ENCODE peak calls at places on chromosomes 6 and 20, in eight cellular contexts. One of them, this sample, is unnamed.

GRCh38 chr6:155880905-155881304 is 425.3 kb upstream of the NOX3 start:
- DNase-seq in A549: no peak
- DNase-seq in activated CD8-positive, alpha-beta memory T cell treated with anti-CD3 and anti-CD28 coated beads for 1 hour: no peak
- DNase-seq in HTR-8/SVneo: peak
- DNase-seq in SHP77: no peak
- DNase-seq in Calu3: no peak
- DNase-seq in stimulated activated CD8-positive, alpha-beta memory T cell treated with anti-CD3 and anti-CD28 coated beads, Interleukin-2, amount 100 ng/mL, for 48 hours: no peak
- DNase-seq in T follicular helper cell: no peak
- DNase-seq in this sample: no peak

GRCh38 chr6:27477318-27478013 is 4.6 kb upstream of the ZNF184 start:
- DNase-seq in A549: no peak
- DNase-seq in activated CD8-positive, alpha-beta memory T cell treated with anti-CD3 and anti-CD28 coated beads for 1 hour: no peak
- DNase-seq in HTR-8/SVneo: no peak
- DNase-seq in SHP77: no peak
- DNase-seq in Calu3: no peak
- DNase-seq in stimulated activated CD8-positive, alpha-beta memory T cell treated with anti-CD3 and anti-CD28 coated beads, Interleukin-2, amount 100 ng/mL, for 48 hours: no peak
- DNase-seq in T follicular helper cell: no peak
- DNase-seq in this sample: no peak

GRCh38 chr6:137309078-137309762 is 90.0 kb upstream of the IFNGR1 start:
- DNase-seq in A549: peak
- DNase-seq in activated CD8-positive, alpha-beta memory T cell treated with anti-CD3 and anti-CD28 coated beads for 1 hour: no peak
- DNase-seq in HTR-8/SVneo: peak
- DNase-seq in SHP77: peak
- DNase-seq in Calu3: peak
- DNase-seq in stimulated activated CD8-positive, alpha-beta memory T cell treated with anti-CD3 and anti-CD28 coated beads, Interleukin-2, amount 100 ng/mL, for 48 hours: no peak
- DNase-seq in T follicular helper cell: peak
- DNase-seq in this sample: peak

GRCh38 chr6:44225579-44226325 is 2.4 kb downstream of the SLC29A1 start:
- DNase-seq in A549: no peak
- DNase-seq in activated CD8-positive, alpha-beta memory T cell treated with anti-CD3 and anti-CD28 coated beads for 1 hour: no peak
- DNase-seq in HTR-8/SVneo: no peak
- DNase-seq in SHP77: no peak
- DNase-seq in Calu3: no peak
- DNase-seq in stimulated activated CD8-positive, alpha-beta memory T cell treated with anti-CD3 and anti-CD28 coated beads, Interleukin-2, amount 100 ng/mL, for 48 hours: no peak
- DNase-seq in T follicular helper cell: no peak
- DNase-seq in this sample: no peak

GRCh38 chr20:49724637-49725606 is 11.2 kb upstream of the B4GALT5 start:
- DNase-seq in A549: no peak
- DNase-seq in activated CD8-positive, alpha-beta memory T cell treated with anti-CD3 and anti-CD28 coated beads for 1 hour: no peak
- DNase-seq in HTR-8/SVneo: peak
- DNase-seq in SHP77: no peak
- DNase-seq in Calu3: peak
- DNase-seq in stimulated activated CD8-positive, alpha-beta memory T cell treated with anti-CD3 and anti-CD28 coated beads, Interleukin-2, amount 100 ng/mL, for 48 hours: no peak
- DNase-seq in T follicular helper cell: no peak
- DNase-seq in this sample: no peak

GRCh38 chr20:13492001-13492480 is 146.7 kb downstream of the TASP1 start:
- DNase-seq in A549: peak
- DNase-seq in activated CD8-positive, alpha-beta memory T cell treated with anti-CD3 and anti-CD28 coated beads for 1 hour: no peak
- DNase-seq in HTR-8/SVneo: peak
- DNase-seq in SHP77: no peak
- DNase-seq in Calu3: peak
- DNase-seq in stimulated activated CD8-positive, alpha-beta memory T cell treated with anti-CD3 and anti-CD28 coated beads, Interleukin-2, amount 100 ng/mL, for 48 hours: no peak
- DNase-seq in T follicular helper cell: no peak
- DNase-seq in this sample: no peak

GRCh38 chr6:149852881-149853280 is 11.3 kb downstream of the LRP11 start:
- DNase-seq in A549: no peak
- DNase-seq in activated CD8-positive, alpha-beta memory T cell treated with anti-CD3 and anti-CD28 coated beads for 1 hour: no peak
- DNase-seq in HTR-8/SVneo: no peak
- DNase-seq in SHP77: no peak
- DNase-seq in Calu3: no peak
- DNase-seq in stimulated activated CD8-positive, alpha-beta memory T cell treated with anti-CD3 and anti-CD28 coated beads, Interleukin-2, amount 100 ng/mL, for 48 hours: no peak
- DNase-seq in T follicular helper cell: no peak
- DNase-seq in this sample: no peak

GRCh38 chr6:149566372-149567193 is at the start of gene GINM1:
- DNase-seq in A549: peak
- DNase-seq in activated CD8-positive, alpha-beta memory T cell treated with anti-CD3 and anti-CD28 coated beads for 1 hour: no peak
- DNase-seq in HTR-8/SVneo: no peak
- DNase-seq in SHP77: peak
- DNase-seq in Calu3: peak
- DNase-seq in stimulated activated CD8-positive, alpha-beta memory T cell treated with anti-CD3 and anti-CD28 coated beads, Interleukin-2, amount 100 ng/mL, for 48 hours: peak
- DNase-seq in T follicular helper cell: peak
- DNase-seq in this sample: peak

GRCh38 chr6:129183681-129184216 is 300.8 kb downstream of the LAMA2 start:
- DNase-seq in A549: no peak
- DNase-seq in activated CD8-positive, alpha-beta memory T cell treated with anti-CD3 and anti-CD28 coated beads for 1 hour: no peak
- DNase-seq in HTR-8/SVneo: peak
- DNase-seq in SHP77: no peak
- DNase-seq in Calu3: no peak
- DNase-seq in stimulated activated CD8-positive, alpha-beta memory T cell treated with anti-CD3 and anti-CD28 coated beads, Interleukin-2, amount 100 ng/mL, for 48 hours: no peak
- DNase-seq in T follicular helper cell: no peak
- DNase-seq in this sample: no peak

This sample was measured in head of caudate nucleus.